ENCODE peak calls at places on chromosomes 7 and 10, in seven cellular contexts. One of them, this sample, is unnamed.

GRCh38 chr7:115198143-115198542 is 276.2 kb downstream of the MDFIC start:
- DNase-seq in AG09319: no peak
- DNase-seq in endothelial cell: no peak
- DNase-seq in fibroblast of the aortic adventitia: peak
- DNase-seq in cardiac muscle cell: peak
- DNase-seq in upper lobe of right lung: no peak
- DNase-seq in IMR-90: peak
- DNase-seq in this sample: peak

GRCh38 chr7:30858576-30858975 is 53.1 kb upstream of the AQP1 start:
- DNase-seq in AG09319: no peak
- DNase-seq in upper lobe of right lung: no peak
- DNase-seq in IMR-90: no peak
- DNase-seq in endothelial cell: no peak
- DNase-seq in fibroblast of the aortic adventitia: no peak
- DNase-seq in cardiac muscle cell: no peak
- DNase-seq in this sample: no peak

GRCh38 chr7:158606111-158606510 is 18.5 kb upstream of the PTPRN2 start:
- DNase-seq in endothelial cell: no peak
- DNase-seq in cardiac muscle cell: peak
- DNase-seq in fibroblast of the aortic adventitia: peak
- DNase-seq in AG09319: no peak
- DNase-seq in upper lobe of right lung: no peak
- DNase-seq in IMR-90: no peak
- DNase-seq in this sample: peak

GRCh38 chr7:50533849-50534248 is 31.4 kb downstream of the DDC start:
- DNase-seq in AG09319: no peak
- DNase-seq in upper lobe of right lung: no peak
- DNase-seq in cardiac muscle cell: no peak
- DNase-seq in fibroblast of the aortic adventitia: no peak
- DNase-seq in endothelial cell: no peak
- DNase-seq in IMR-90: no peak
- DNase-seq in this sample: no peak

GRCh38 chr10:64795847-64796246 is 1274.6 kb downstream of the REEP3 start:
- DNase-seq in fibroblast of the aortic adventitia: no peak
- DNase-seq in upper lobe of right lung: no peak
- DNase-seq in IMR-90: no peak
- DNase-seq in AG09319: no peak
- DNase-seq in cardiac muscle cell: no peak
- DNase-seq in endothelial cell: no peak
- DNase-seq in this sample: no peak

GRCh38 chr7:18257711-18258110 is 230.1 kb upstream of the PRPS1L1 start:
- DNase-seq in AG09319: no peak
- DNase-seq in endothelial cell: no peak
- DNase-seq in fibroblast of the aortic adventitia: peak
- DNase-seq in IMR-90: peak
- DNase-seq in cardiac muscle cell: peak
- DNase-seq in upper lobe of right lung: no peak
- DNase-seq in this sample: no peak

GRCh38 chr7:14073988-14074387 is 84.5 kb upstream of the ETV1 start:
- DNase-seq in upper lobe of right lung: no peak
- DNase-seq in AG09319: no peak
- DNase-seq in IMR-90: no peak
- DNase-seq in endothelial cell: no peak
- DNase-seq in fibroblast of the aortic adventitia: no peak
- DNase-seq in cardiac muscle cell: peak
- DNase-seq in this sample: no peak

GRCh38 chr7:3733541-3734140 is 432.6 kb downstream of the SDK1 start:
- DNase-seq in upper lobe of right lung: no peak
- DNase-seq in endothelial cell: no peak
- DNase-seq in fibroblast of the aortic adventitia: no peak
- DNase-seq in cardiac muscle cell: no peak
- DNase-seq in IMR-90: peak
- DNase-seq in AG09319: no peak
- DNase-seq in this sample: peak

GRCh38 chr10:18359839-18360238 is 219.6 kb downstream of the CACNB2 start:
- DNase-seq in AG09319: no peak
- DNase-seq in IMR-90: no peak
- DNase-seq in fibroblast of the aortic adventitia: no peak
- DNase-seq in upper lobe of right lung: no peak
- DNase-seq in cardiac muscle cell: no peak
- DNase-seq in endothelial cell: no peak
- DNase-seq in this sample: no peak

GRCh38 chr7:144127714-144128334 is 4.8 kb downstream of the OR2A14 start:
- DNase-seq in upper lobe of right lung: peak
- DNase-seq in endothelial cell: peak
- DNase-seq in cardiac muscle cell: peak
- DNase-seq in AG09319: peak
- DNase-seq in fibroblast of the aortic adventitia: peak
- DNase-seq in IMR-90: peak
- DNase-seq in this sample: peak

GRCh38 chr7:16712916-16713315 is 40.6 kb upstream of the TSPAN13 start:
- DNase-seq in AG09319: no peak
- DNase-seq in endothelial cell: no peak
- DNase-seq in cardiac muscle cell: no peak
- DNase-seq in fibroblast of the aortic adventitia: no peak
- DNase-seq in upper lobe of right lung: no peak
- DNase-seq in IMR-90: peak
- DNase-seq in this sample: peak

GRCh38 chr10:124643281-124644009 is 100.7 kb downstream of the FAM53B start:
- DNase-seq in cardiac muscle cell: no peak
- DNase-seq in endothelial cell: no peak
- DNase-seq in upper lobe of right lung: no peak
- DNase-seq in AG09319: no peak
- DNase-seq in fibroblast of the aortic adventitia: no peak
- DNase-seq in IMR-90: no peak
- DNase-seq in this sample: no peak

GRCh38 chr7:98276241-98276761 is 5.2 kb upstream of the BRI3 start:
- DNase-seq in endothelial cell: no peak
- DNase-seq in AG09319: peak
- DNase-seq in upper lobe of right lung: no peak
- DNase-seq in IMR-90: peak
- DNase-seq in fibroblast of the aortic adventitia: peak
- DNase-seq in cardiac muscle cell: peak
- DNase-seq in this sample: no peak

GRCh38 chr7:39338716-39339115 is 227.5 kb upstream of the YAE1 start:
- DNase-seq in fibroblast of the aortic adventitia: no peak
- DNase-seq in cardiac muscle cell: no peak
- DNase-seq in upper lobe of right lung: no peak
- DNase-seq in AG09319: no peak
- DNase-seq in IMR-90: no peak
- DNase-seq in endothelial cell: no peak
- DNase-seq in this sample: no peak

GRCh38 chr7:30511973-30512662 is 7.5 kb upstream of the GGCT start:
- DNase-seq in IMR-90: no peak
- DNase-seq in endothelial cell: no peak
- DNase-seq in upper lobe of right lung: no peak
- DNase-seq in cardiac muscle cell: no peak
- DNase-seq in fibroblast of the aortic adventitia: no peak
- DNase-seq in AG09319: no peak
- DNase-seq in this sample: no peak

GRCh38 chr10:13573960-13574359 is 12.8 kb upstream of the PRPF18 start:
- DNase-seq in upper lobe of right lung: no peak
- DNase-seq in AG09319: no peak
- DNase-seq in IMR-90: no peak
- DNase-seq in cardiac muscle cell: no peak
- DNase-seq in fibroblast of the aortic adventitia: no peak
- DNase-seq in endothelial cell: no peak
- DNase-seq in this sample: no peak

GRCh38 chr7:79964463-79964862 is 170.2 kb upstream of the GNAI1 start:
- DNase-seq in cardiac muscle cell: no peak
- DNase-seq in upper lobe of right lung: no peak
- DNase-seq in fibroblast of the aortic adventitia: no peak
- DNase-seq in IMR-90: peak
- DNase-seq in AG09319: no peak
- DNase-seq in endothelial cell: no peak
- DNase-seq in this sample: no peak

GRCh38 chr7:17709599-17709998 is 230.7 kb downstream of the SNX13 start:
- DNase-seq in endothelial cell: no peak
- DNase-seq in upper lobe of right lung: no peak
- DNase-seq in cardiac muscle cell: no peak
- DNase-seq in IMR-90: no peak
- DNase-seq in AG09319: no peak
- DNase-seq in fibroblast of the aortic adventitia: no peak
- DNase-seq in this sample: no peak

GRCh38 chr7:23685770-23686169 is 5.8 kb downstream of the FAM221A start:
- DNase-seq in endothelial cell: no peak
- DNase-seq in AG09319: no peak
- DNase-seq in cardiac muscle cell: peak
- DNase-seq in IMR-90: peak
- DNase-seq in upper lobe of right lung: no peak
- DNase-seq in fibroblast of the aortic adventitia: peak
- DNase-seq in this sample: peak

GRCh38 chr7:43838201-43838659 is 31.1 kb downstream of the MRPS24 start:
- DNase-seq in fibroblast of the aortic adventitia: no peak
- DNase-seq in AG09319: no peak
- DNase-seq in endothelial cell: no peak
- DNase-seq in IMR-90: no peak
- DNase-seq in upper lobe of right lung: no peak
- DNase-seq in cardiac muscle cell: no peak
- DNase-seq in this sample: no peak

GRCh38 chr10:102628451-102628911 is 15.8 kb upstream of the TRIM8 start:
- DNase-seq in upper lobe of right lung: peak
- DNase-seq in cardiac muscle cell: peak
- DNase-seq in IMR-90: no peak
- DNase-seq in endothelial cell: no peak
- DNase-seq in fibroblast of the aortic adventitia: no peak
- DNase-seq in AG09319: no peak
- DNase-seq in this sample: no peak

GRCh38 chr10:105952153-105952552 is 1212.4 kb downstream of the SORCS1 start:
- DNase-seq in upper lobe of right lung: no peak
- DNase-seq in endothelial cell: peak
- DNase-seq in IMR-90: peak
- DNase-seq in AG09319: peak
- DNase-seq in cardiac muscle cell: peak
- DNase-seq in fibroblast of the aortic adventitia: peak
- DNase-seq in this sample: peak

GRCh38 chr7:19333706-19334105 is 188.5 kb upstream of the FERD3L start:
- DNase-seq in endothelial cell: no peak
- DNase-seq in upper lobe of right lung: no peak
- DNase-seq in IMR-90: no peak
- DNase-seq in cardiac muscle cell: peak
- DNase-seq in AG09319: no peak
- DNase-seq in fibroblast of the aortic adventitia: no peak
- DNase-seq in this sample: no peak

GRCh38 chr7:55546826-55547225 is 25.5 kb downstream of the VOPP1 start:
- DNase-seq in cardiac muscle cell: peak
- DNase-seq in endothelial cell: no peak
- DNase-seq in fibroblast of the aortic adventitia: peak
- DNase-seq in AG09319: peak
- DNase-seq in upper lobe of right lung: peak
- DNase-seq in IMR-90: peak
- DNase-seq in this sample: peak

GRCh38 chr7:8277394-8277982 is 15.5 kb upstream of the ICA1 start:
- DNase-seq in fibroblast of the aortic adventitia: no peak
- DNase-seq in IMR-90: no peak
- DNase-seq in endothelial cell: no peak
- DNase-seq in AG09319: no peak
- DNase-seq in cardiac muscle cell: no peak
- DNase-seq in upper lobe of right lung: no peak
- DNase-seq in this sample: no peak
- TF ChIP-seq CTCF in fibroblast of the aortic adventitia: no peak
- TF ChIP-seq CTCF in IMR-90: no peak
- TF ChIP-seq CTCF in endothelial cell: no peak
- TF ChIP-seq CTCF in AG09319: no peak
- TF ChIP-seq CTCF in cardiac muscle cell: no peak
- TF ChIP-seq CTCF in upper lobe of right lung: peak
- TF ChIP-seq CTCF in this sample: no peak

DNA sequence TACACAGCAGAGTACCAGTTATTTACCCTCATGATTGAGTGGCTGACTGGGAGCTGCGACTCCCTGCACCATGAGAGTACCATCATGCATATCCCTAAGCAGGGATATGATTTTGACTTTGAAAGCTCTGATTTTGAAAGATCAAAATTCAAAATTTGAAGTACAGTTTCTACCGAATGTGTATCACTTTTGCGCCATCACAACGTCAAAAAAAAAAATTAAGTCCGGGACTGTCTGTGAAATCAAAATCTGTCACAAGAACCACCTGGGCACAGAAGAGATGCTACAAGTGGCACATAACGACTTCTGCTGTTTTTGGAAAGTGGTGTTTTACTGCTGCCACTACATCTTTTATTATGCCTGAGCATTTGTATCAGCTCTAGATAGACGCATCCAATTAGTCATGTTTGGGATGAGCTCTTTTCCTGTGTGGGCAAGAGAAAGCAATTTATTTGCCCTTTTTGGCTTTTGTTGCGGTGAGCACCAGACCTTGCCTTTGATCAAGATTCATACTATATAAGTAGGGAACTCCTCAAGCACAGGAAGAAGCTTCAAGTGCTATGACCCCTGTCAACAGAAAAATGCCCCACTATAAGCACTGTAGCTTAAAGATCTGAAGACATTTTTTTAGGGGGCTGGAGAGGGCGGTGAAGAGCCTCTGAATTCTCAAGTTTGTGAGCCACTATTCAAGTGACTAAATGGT is 10.7 kb downstream of the MTPN start:
- DNase-seq in AG09319: no peak
- DNase-seq in cardiac muscle cell: no peak
- DNase-seq in upper lobe of right lung: no peak
- DNase-seq in endothelial cell: no peak
- DNase-seq in IMR-90: no peak
- DNase-seq in fibroblast of the aortic adventitia: no peak
- DNase-seq in this sample: no peak
- TF ChIP-seq CTCF in AG09319: no peak
- TF ChIP-seq CTCF in cardiac muscle cell: no peak
- TF ChIP-seq CTCF in upper lobe of right lung: no peak
- TF ChIP-seq CTCF in endothelial cell: no peak
- TF ChIP-seq CTCF in IMR-90: no peak
- TF ChIP-seq CTCF in fibroblast of the aortic adventitia: no peak
- TF ChIP-seq CTCF in this sample: no peak

GRCh38 chr10:91335147-91335546 is 75.0 kb upstream of the HECTD2 start:
- DNase-seq in upper lobe of right lung: no peak
- DNase-seq in AG09319: no peak
- DNase-seq in cardiac muscle cell: no peak
- DNase-seq in IMR-90: no peak
- DNase-seq in fibroblast of the aortic adventitia: no peak
- DNase-seq in endothelial cell: no peak
- DNase-seq in this sample: no peak
- TF ChIP-seq CTCF in upper lobe of right lung: no peak
- TF ChIP-seq CTCF in AG09319: no peak
- TF ChIP-seq CTCF in cardiac muscle cell: no peak
- TF ChIP-seq CTCF in IMR-90: no peak
- TF ChIP-seq CTCF in fibroblast of the aortic adventitia: no peak
- TF ChIP-seq CTCF in endothelial cell: no peak
- TF ChIP-seq CTCF in this sample: no peak

DNA sequence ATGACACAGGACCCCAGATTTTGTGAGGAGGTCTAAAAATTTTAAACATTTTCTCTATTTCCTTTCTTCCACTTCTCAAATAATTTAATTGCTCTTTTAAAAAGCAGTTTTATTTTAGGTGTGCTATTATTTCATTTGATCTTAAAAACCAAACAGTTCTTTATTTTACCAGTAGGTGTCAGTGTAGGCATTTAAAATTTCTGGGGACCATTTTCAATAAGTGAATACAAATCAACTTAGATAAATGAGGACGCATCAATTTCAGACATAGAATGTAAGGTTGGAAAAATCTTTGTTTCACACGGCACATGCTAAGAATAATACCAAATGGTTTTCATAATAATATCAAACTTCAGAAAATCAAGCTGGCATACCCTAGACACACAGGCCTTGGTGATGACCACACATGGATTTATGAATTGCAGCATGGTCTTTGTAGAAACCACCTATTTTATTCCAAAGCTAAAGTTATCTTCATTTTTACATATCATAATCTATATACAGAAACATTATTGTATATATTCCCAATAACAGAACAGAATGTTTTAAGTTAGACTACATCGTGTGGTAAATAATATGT is 127.6 kb upstream of the SLC26A5 start:
- DNase-seq in upper lobe of right lung: no peak
- DNase-seq in IMR-90: peak
- DNase-seq in cardiac muscle cell: peak
- DNase-seq in fibroblast of the aortic adventitia: peak
- DNase-seq in endothelial cell: no peak
- DNase-seq in AG09319: peak
- DNase-seq in this sample: peak
- TF ChIP-seq CTCF in upper lobe of right lung: peak
- TF ChIP-seq CTCF in IMR-90: peak
- TF ChIP-seq CTCF in cardiac muscle cell: peak
- TF ChIP-seq CTCF in fibroblast of the aortic adventitia: peak
- TF ChIP-seq CTCF in endothelial cell: peak
- TF ChIP-seq CTCF in AG09319: peak
- TF ChIP-seq CTCF in this sample: peak